ENCODE peak calls at places on chromosomes 16 and 17, in four cellular contexts. N is Peyer's patch, B is HS-5, R is M059J. V is an unnamed sample.

GRCh38 chr17:65388911-65389310 is 172.5 kb downstream of the AXIN2 start:
- DNase-seq in N (no peak), B (no peak), R (no peak), V (no peak)

GRCh38 chr16:29974291-29975133 is 844 bp downstream of the TAOK2 start:
- DNase-seq in N (no peak), B (no peak), R (peak; percentile 31), V (no peak)

GRCh38 chr17:40490289-40490853 is 11.1 kb downstream of the TNS4 start:
- DNase-seq in N (peak; percentile 67), B (no peak), R (no peak), V (no peak)

GRCh38 chr16:11121909-11122692 is 133.9 kb downstream of the SOCS1 start:
- DNase-seq in N (no peak), B (no peak), R (peak; percentile 49), V (no peak)

GRCh38 chr17:43559161-43559816 is 13.1 kb upstream of the ETV4 start:
- DNase-seq in N (no peak), B (no peak), R (no peak), V (no peak)

GRCh38 chr17:38867179-38867994 is 2.5 kb upstream of the LASP1 start:
- DNase-seq in N (peak; percentile 79), B (peak; percentile 70), R (peak; percentile 65), V (no peak)

GRCh38 chr16:27506771-27507170 is 42.9 kb downstream of the GTF3C1 start:
- DNase-seq in N (no peak), B (no peak), R (no peak), V (no peak)

GRCh38 chr17:9371019-9371418 is 204.6 kb downstream of the STX8 start:
- DNase-seq in N (no peak), B (peak; percentile 84), R (peak; percentile 78), V (no peak)

GRCh38 chr16:89326721-89327120 is 109.2 kb downstream of the ZNF778 start:
- DNase-seq in N (no peak), B (no peak), R (no peak), V (no peak)

GRCh38 chr17:61385869-61386245 is 13.8 kb upstream of the TBX2 start:
- DNase-seq in N (no peak), B (no peak), R (no peak), V (no peak)

GRCh38 chr16:86893513-86893912 is 315.2 kb downstream of the FOXL1 start:
- DNase-seq in N (peak; percentile 50), B (no peak), R (no peak), V (no peak)

GRCh38 chr17:45410144-45411091 is 22.3 kb downstream of the ARHGAP27 start:
- DNase-seq in N (peak; percentile 84), B (no peak), R (no peak), V (peak; percentile 88)

GRCh38 chr16:89970011-89970410 is 21.5 kb downstream of the DEF8 start:
- DNase-seq in N (no peak), B (no peak), R (no peak), V (no peak)

GRCh38 chr17:62628845-62629555 is 1.5 kb downstream of the MRC2 start:
- DNase-seq in N (no peak), B (no peak), R (peak; percentile 43), V (peak; percentile 34)

GRCh38 chr17:21677911-21678310 is 14.4 kb upstream of the KCNJ18 start:
- DNase-seq in N (peak; percentile 34), B (no peak), R (no peak), V (no peak)

GRCh38 chr16:52861614-52862022 is 191.1 kb downstream of the CHD9NB start:
- DNase-seq in N (no peak), B (no peak), R (peak; percentile 18), V (no peak)

GRCh38 chr16:67336646-67337045 is 10.0 kb downstream of the LRRC36 start:
- DNase-seq in N (no peak), B (no peak), R (peak; percentile 55), V (no peak)

GRCh38 chr17:20226814-20227482 is 217.8 kb downstream of the SPECC1 start:
- DNase-seq in N (peak; percentile 81), B (no peak), R (peak; percentile 63), V (peak; percentile 70)

GRCh38 chr17:8503368-8503767 is 67.7 kb downstream of the NDEL1 start:
- DNase-seq in N (no peak), B (no peak), R (no peak), V (no peak)

GRCh38 chr16:28823719-28824547 is 1.1 kb downstream of the ATXN2L start:
- DNase-seq in N (peak; percentile 97), B (peak; percentile 83), R (peak; percentile 96), V (peak; percentile 96)

GRCh38 chr16:19169081-19169639 is 1.1 kb downstream of the SYT17 start:
- DNase-seq in N (no peak), B (no peak), R (no peak), V (no peak)

GRCh38 chr17:77834170-77835115 is 124.1 kb upstream of the TNRC6C start:
- DNase-seq in N (peak; percentile 79), B (no peak), R (peak; percentile 90), V (peak; percentile 76)

GRCh38 chr16:79437764-79438728 is 162.5 kb downstream of the MAF start:
- DNase-seq in N (no peak), B (no peak), R (peak; percentile 31), V (no peak)

GRCh38 chr16:2904100-2904921 is 7.4 kb upstream of the FLYWCH1 start:
- DNase-seq in N (peak; percentile 90), B (no peak), R (peak; percentile 83), V (peak; percentile 91)

GRCh38 chr16:83402969-83403368 is 404.8 kb upstream of the HSBP1 start:
- DNase-seq in N (no peak), B (no peak), R (peak; percentile 88), V (no peak)

GRCh38 chr16:69190046-69190588 is 3.2 kb downstream of the SNTB2 start:
- DNase-seq in N (no peak), B (no peak), R (peak; percentile 44), V (no peak)

GRCh38 chr17:14748036-14748715 is 447.3 kb downstream of the HS3ST3B1 start:
- DNase-seq in N (no peak), B (no peak), R (peak; percentile 85), V (peak; percentile 38)